ENCODE peak calls at places on chromosomes 7 and 10, in nine cellular contexts. I is Caco-2, H is fibroblast of mammary gland, R is endothelial cell of umbilical vein, S is IMR-90, V is transverse colon, W is upper lobe of right lung, P is sigmoid colon, T is psoas muscle. A is an unnamed sample.

GRCh38 chr10:102175415-102175814 is 23.2 kb downstream of the NOLC1 start:
- DNase-seq in I (no peak), H (peak; percentile 84), R (no peak), S (peak; percentile 85), V (no peak), W (no peak), P (no peak), T (no peak), A (peak; percentile 47)

GRCh38 chr10:63935705-63936104 is 414.5 kb downstream of the REEP3 start:
- DNase-seq in I (no peak), H (no peak), R (no peak), S (no peak), V (no peak), W (no peak), P (no peak), T (no peak), A (no peak)

GRCh38 chr10:110634527-110635209 is 9.5 kb upstream of the RBM20 start:
- DNase-seq in I (no peak), H (no peak), R (no peak), S (no peak), V (peak; percentile 70), W (no peak), P (peak; percentile 63), T (peak; percentile 73), A (no peak)

GRCh38 chr10:62244785-62245595 is 23.7 kb downstream of the RTKN2 start:
- DNase-seq in I (peak; percentile 70), H (peak; percentile 84), R (peak; percentile 86), S (peak; percentile 83), V (peak; percentile 54), W (no peak), P (no peak), T (no peak), A (no peak)

GRCh38 chr7:151065516-151065915 is 6.1 kb downstream of the SLC4A2 start:
- DNase-seq in I (no peak), H (no peak), R (no peak), S (no peak), V (no peak), W (no peak), P (no peak), T (no peak), A (no peak)

GRCh38 chr10:126684171-126684745 is 13.8 kb upstream of the C10orf90 start:
- DNase-seq in I (no peak), H (peak; percentile 77), R (no peak), S (no peak), V (no peak), W (no peak), P (no peak), T (no peak), A (no peak)

GRCh38 chr7:82049442-82049841 is 279.6 kb upstream of the HGF start:
- DNase-seq in I (no peak), H (peak; percentile 62), R (no peak), S (peak; percentile 20), V (no peak), W (no peak), P (no peak), T (no peak), A (no peak)

GRCh38 chr10:125407557-125407956 is 247.2 kb upstream of the CTBP2 start:
- DNase-seq in I (no peak), H (no peak), R (no peak), S (no peak), V (no peak), W (no peak), P (no peak), T (no peak), A (no peak)

GRCh38 chr10:83153714-83154113 is 985.6 kb upstream of the GHITM start:
- DNase-seq in I (no peak), H (no peak), R (no peak), S (no peak), V (no peak), W (no peak), P (no peak), T (no peak), A (no peak)

GRCh38 chr7:106501605-106502580 is 159.1 kb downstream of the CCDC71L start:
- DNase-seq in I (no peak), H (no peak), R (no peak), S (no peak), V (no peak), W (no peak), P (no peak), T (no peak), A (no peak)

GRCh38 chr10:87961314-87961713 is 97.9 kb downstream of the PTEN start:
- DNase-seq in I (no peak), H (peak; percentile 89), R (peak; percentile 84), S (peak; percentile 78), V (no peak), W (no peak), P (no peak), T (no peak), A (peak; percentile 38)

GRCh38 chr10:125880719-125881118 is 373 bp downstream of the DHX32 start:
- DNase-seq in I (no peak), H (no peak), R (no peak), S (peak; percentile 42), V (no peak), W (no peak), P (no peak), T (no peak), A (no peak)

GRCh38 chr7:2947381-2947780 is 96.3 kb downstream of the CARD11 start:
- DNase-seq in I (no peak), H (no peak), R (no peak), S (no peak), V (no peak), W (peak; percentile 16), P (peak; percentile 11), T (no peak), A (no peak)

GRCh38 chr7:2869981-2870380 is 25.9 kb upstream of the GNA12 start:
- DNase-seq in I (no peak), H (no peak), R (no peak), S (no peak), V (no peak), W (no peak), P (no peak), T (no peak), A (no peak)

GRCh38 chr10:9069136-9069535 is 1014.6 kb downstream of the GATA3 start:
- DNase-seq in I (no peak), H (no peak), R (no peak), S (no peak), V (no peak), W (no peak), P (no peak), T (no peak), A (no peak)

GRCh38 chr7:11557627-11558026 is 274.4 kb downstream of the THSD7A start:
- DNase-seq in I (peak; percentile 65), H (peak; percentile 40), R (peak; percentile 37), S (no peak), V (no peak), W (no peak), P (no peak), T (no peak), A (no peak)
- TF ChIP-seq CTCF in I (peak; percentile 45), H (peak; percentile 14), R (peak; percentile 31), S (no peak), V (peak; percentile 29), W (peak; percentile 26), P (no peak), T (no peak), A (no peak)

GRCh38 chr7:102285541-102286236 is 979 bp upstream of the SH2B2 start:
- DNase-seq in I (no peak), H (no peak), R (no peak), S (no peak), V (no peak), W (no peak), P (no peak), T (no peak), A (no peak)
- H3K4me3 ChIP-seq in I (peak overlapping the region; percentile 99), H (peak overlapping the region; percentile 38), R (no peak overlapping the region), S (peak overlapping the region; percentile 76), V (peak overlapping the region; percentile 77), W (peak overlapping the region; percentile 79), P (peak overlapping the region; percentile 79), T (peak overlapping the region; percentile 81), A (peak overlapping the region; percentile 65)

GRCh38 chr7:36473454-36474282 is 84.0 kb downstream of the ANLN start:
- DNase-seq in I (no peak), H (peak; percentile 25), R (peak; percentile 40), S (no peak), V (peak; percentile 55), W (no peak), P (no peak), T (no peak), A (no peak)
- TF ChIP-seq CTCF in I (peak; percentile 46), H (peak; percentile 57), R (peak; percentile 57), S (peak; percentile 42), V (peak; percentile 49), W (peak; percentile 40), P (no peak), T (peak; percentile 23), A (peak; percentile 55)

GRCh38 chr10:96125142-96125515 is 5.0 kb upstream of the ZNF518A start:
- DNase-seq in I (no peak), H (no peak), R (peak; percentile 49), S (peak; percentile 44), V (no peak), W (no peak), P (no peak), T (no peak), A (no peak)

GRCh38 chr10:96118604-96119450 is 11.3 kb upstream of the ZNF518A start:
- DNase-seq in I (peak; percentile 86), H (no peak), R (no peak), S (no peak), V (peak; percentile 33), W (no peak), P (no peak), T (no peak), A (no peak)

GRCh38 chr10:96122824-96123223 is 7.3 kb upstream of the ZNF518A start:
- DNase-seq in I (no peak), H (no peak), R (peak; percentile 14), S (no peak), V (no peak), W (no peak), P (no peak), T (no peak), A (no peak)

GRCh38 chr10:96129387-96130325 is at the start of gene ZNF518A:
- DNase-seq in I (peak; percentile 97), H (peak; percentile 98), R (peak; percentile 92), S (peak; percentile 97), V (peak; percentile 94), W (peak; percentile 96), P (peak; percentile 96), T (peak; percentile 91), A (peak; percentile 95)

DNA sequence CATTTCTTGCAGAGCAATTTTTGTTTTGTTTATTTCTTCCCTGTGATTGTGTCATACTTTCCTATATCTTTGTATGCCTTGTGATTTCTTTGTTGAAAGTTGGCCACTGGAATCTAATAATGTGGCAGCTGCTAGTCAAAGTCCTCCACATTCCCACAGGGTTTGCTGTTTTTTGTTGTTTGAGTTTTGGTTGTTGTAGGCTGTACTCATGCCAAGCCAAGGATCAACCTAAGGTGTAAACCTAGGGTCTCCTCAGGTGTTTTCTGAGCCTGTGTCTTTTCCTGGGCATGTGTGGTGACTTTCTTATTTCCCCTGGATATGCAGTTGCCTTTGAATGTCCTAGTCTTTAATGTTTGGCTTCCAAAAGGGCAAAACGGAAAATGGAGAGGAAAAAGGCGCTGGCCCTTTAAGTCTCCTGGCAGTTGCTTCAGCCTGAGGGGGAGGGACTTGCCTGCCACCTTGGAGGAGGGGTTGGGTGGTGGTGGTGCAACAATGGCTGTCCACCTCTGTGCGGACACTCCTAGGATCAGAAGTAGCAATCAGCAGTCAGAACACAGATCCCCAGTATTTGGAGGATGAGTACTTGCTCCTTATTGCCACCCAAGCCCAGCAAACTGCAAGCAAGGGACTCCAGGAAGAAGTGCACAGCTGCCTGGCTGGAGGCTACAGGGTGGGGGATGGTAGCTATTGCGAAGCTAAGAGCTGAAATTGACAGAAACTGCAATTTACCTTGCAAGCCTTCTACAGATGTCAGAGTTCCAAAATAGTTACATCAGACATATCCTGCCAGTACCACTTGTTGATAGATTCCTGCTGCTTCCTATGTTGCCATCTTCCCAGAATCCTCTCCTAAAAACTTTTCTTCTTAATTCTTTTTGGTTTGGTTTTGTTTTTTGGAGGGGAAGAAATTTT is 5.6 kb upstream of the ZNF518A start:
- DNase-seq in I (peak; percentile 85), H (peak; percentile 42), R (peak; percentile 37), S (peak; percentile 36), V (peak; percentile 63), W (peak; percentile 76), P (no peak), T (no peak), A (no peak)
- H3K4me3 ChIP-seq in I (peak overlapping the region; percentile 42), H (peak overlapping the region; percentile 30), R (no peak overlapping the region), S (peak overlapping the region; percentile 9), V (no peak overlapping the region), W (peak overlapping the region; percentile 25), P (no peak overlapping the region), T (no peak overlapping the region), A (peak overlapping the region; percentile 13)